ENCODE peak calls at places on chromosomes 13 and 19, in ten cellular contexts. D is lung, O is tibial nerve, R is PC-3, S is thoracic aorta, V is ascending aorta, P is left ventricle myocardium inferior, T is SK-N-SH, C is upper lobe of right lung, K is heart left ventricle. A is an unnamed sample. For H3K4me1, the result is how much of the 10 kb centered on the place peaks cover.

GRCh38 chr13:50082426-50083283 is 67.4 kb downstream of the KCNRG start:
- DNase-seq in D (peak), O (peak), R (peak), S (no peak), V (no peak), P (peak), T (peak), C (peak), K (peak), A (peak)

GRCh38 chr13:98345103-98345899 is 168.2 kb upstream of the RNF113B start:
- DNase-seq in D (no peak), O (no peak), R (no peak), S (no peak), V (no peak), P (no peak), T (peak), C (no peak), K (no peak), A (no peak)

GRCh38 chr13:50594276-50594970 is 249.1 kb downstream of the DLEU7 start:
- DNase-seq in D (no peak), O (no peak), R (no peak), S (no peak), V (no peak), P (no peak), T (peak), C (no peak), K (no peak), A (no peak)

GRCh38 chr13:76725211-76725610 is 161.0 kb downstream of the KCTD12 start:
- DNase-seq in D (no peak), O (no peak), R (no peak), S (no peak), V (no peak), P (no peak), T (no peak), C (no peak), K (no peak), A (no peak)

GRCh38 chr13:46996316-46996715 is 99.5 kb upstream of the HTR2A start:
- DNase-seq in D (no peak), O (no peak), R (no peak), S (no peak), V (no peak), P (no peak), T (no peak), C (no peak), K (no peak), A (no peak)

GRCh38 chr19:14383898-14384669 is 2.8 kb downstream of the ADGRE5 start:
- DNase-seq in D (peak), O (no peak), R (peak), S (no peak), V (no peak), P (no peak), T (no peak), C (no peak), K (no peak), A (peak)

GRCh38 chr19:2167896-2168618 is 4.3 kb downstream of the DOT1L start:
- DNase-seq in D (peak), O (no peak), R (peak), S (peak), V (peak), P (peak), T (no peak), C (peak), K (peak), A (peak)

GRCh38 chr19:44912854-44913253 is 1.6 kb upstream of the APOC1 start:
- DNase-seq in D (no peak), O (no peak), R (no peak), S (no peak), V (peak), P (no peak), T (no peak), C (peak), K (no peak), A (peak)

GRCh38 chr19:52369463-52370340 is at the start of gene ZNF880:
- DNase-seq in D (peak), O (peak), R (peak), S (peak), V (peak), P (peak), T (peak), C (peak), K (peak), A (peak)

GRCh38 chr19:15332311-15332996 is at the start of gene BRD4:
- DNase-seq in D (peak), O (peak), R (peak), S (no peak), V (no peak), P (peak), T (peak), C (peak), K (peak), A (peak)

GRCh38 chr13:28621439-28621838 is 37.5 kb upstream of the POMP start:
- DNase-seq in D (no peak), O (no peak), R (no peak), S (no peak), V (no peak), P (no peak), T (no peak), C (no peak), K (no peak), A (no peak)

GRCh38 chr19:6480843-6481415 is 658 bp downstream of the DENND1C start:
- DNase-seq in D (no peak), O (no peak), R (no peak), S (no peak), V (no peak), P (no peak), T (no peak), C (no peak), K (no peak), A (no peak)

GRCh38 chr19:36152061-36152885 is at the start of gene COX7A1:
- DNase-seq in D (no peak), O (peak), R (no peak), S (no peak), V (peak), P (peak), T (no peak), C (peak), K (peak), A (peak)

GRCh38 chr19:2059422-2060201 is 8.6 kb upstream of the MKNK2 start:
- DNase-seq in D (peak), O (peak), R (peak), S (no peak), V (peak), P (no peak), T (peak), C (peak), K (no peak), A (peak)

GRCh38 chr19:938233-938923 is 12.5 kb downstream of the ARID3A start:
- DNase-seq in D (no peak), O (no peak), R (no peak), S (no peak), V (no peak), P (no peak), T (no peak), C (no peak), K (no peak), A (no peak)

GRCh38 chr19:42426643-42427042 is 545 bp downstream of the LIPE start:
- DNase-seq in D (no peak), O (no peak), R (no peak), S (no peak), V (no peak), P (no peak), T (no peak), C (peak), K (no peak), A (no peak)

GRCh38 chr19:790971-791604 is 6.2 kb upstream of the PTBP1 start:
- DNase-seq in D (no peak), O (no peak), R (no peak), S (no peak), V (no peak), P (no peak), T (no peak), C (no peak), K (no peak), A (no peak)

GRCh38 chr19:13817615-13818371 is 22.6 kb downstream of the ZSWIM4 start:
- DNase-seq in D (peak), O (no peak), R (no peak), S (no peak), V (no peak), P (no peak), T (no peak), C (peak), K (no peak), A (no peak)

GRCh38 chr19:13920940-13921744 is 15.1 kb downstream of the CC2D1A start:
- DNase-seq in D (peak), O (no peak), R (peak), S (no peak), V (no peak), P (no peak), T (peak), C (no peak), K (no peak), A (no peak)

GRCh38 chr19:38434549-38435051 is 1.1 kb downstream of the RYR1 start:
- DNase-seq in D (no peak), O (no peak), R (no peak), S (no peak), V (no peak), P (peak), T (no peak), C (no peak), K (peak), A (no peak)

GRCh38 chr13:106440846-106441245 is 94.6 kb downstream of the EFNB2 start:
- DNase-seq in D (no peak), O (no peak), R (no peak), S (no peak), V (no peak), P (no peak), T (no peak), C (no peak), K (no peak), A (no peak)

GRCh38 chr19:6362351-6362801 is 1.0 kb downstream of the CLPP start:
- DNase-seq in D (no peak), O (no peak), R (no peak), S (no peak), V (no peak), P (no peak), T (no peak), C (no peak), K (no peak), A (no peak)

GRCh38 chr13:110506859-110507566 is 54.5 kb downstream of the RAB20 start:
- DNase-seq in D (peak), O (peak), R (peak), S (no peak), V (no peak), P (peak), T (no peak), C (peak), K (peak), A (peak)

GRCh38 chr13:41137951-41138350 is 5.3 kb upstream of the KBTBD6 start:
- DNase-seq in D (no peak), O (no peak), R (peak), S (no peak), V (no peak), P (no peak), T (no peak), C (no peak), K (no peak), A (no peak)

GRCh38 chr19:12580180-12580694 is 29.0 kb upstream of the ZNF564 start:
- DNase-seq in D (no peak), O (no peak), R (peak), S (no peak), V (no peak), P (no peak), T (no peak), C (no peak), K (no peak), A (no peak)

GRCh38 chr13:97493471-97493870 is 59.5 kb downstream of the RAP2A start:
- DNase-seq in D (no peak), O (no peak), R (peak), S (no peak), V (no peak), P (no peak), T (no peak), C (no peak), K (no peak), A (no peak)

GRCh38 chr13:102873653-102874052 is 27.8 kb downstream of the ERCC5 start:
- DNase-seq in D (no peak), O (no peak), R (peak), S (no peak), V (no peak), P (no peak), T (no peak), C (no peak), K (no peak), A (no peak)

GRCh38 chr13:95195146-95195545 is 106.1 kb downstream of the ABCC4 start:
- DNase-seq in D (no peak), O (no peak), R (no peak), S (no peak), V (no peak), P (no peak), T (no peak), C (no peak), K (no peak), A (no peak)

GRCh38 chr13:31587696-31588266 is 151.5 kb upstream of the RXFP2 start:
- DNase-seq in D (no peak), O (no peak), R (no peak), S (no peak), V (no peak), P (no peak), T (no peak), C (no peak), K (no peak), A (no peak)

GRCh38 chr13:113917523-113918371 is 53.9 kb upstream of the GAS6 start:
- DNase-seq in D (peak), O (no peak), R (no peak), S (no peak), V (no peak), P (no peak), T (no peak), C (no peak), K (no peak), A (no peak)

GRCh38 chr19:2549701-2550191 is 73.8 kb downstream of the GADD45B start:
- DNase-seq in D (peak), O (peak), R (peak), S (no peak), V (peak), P (peak), T (no peak), C (peak), K (peak), A (peak)

GRCh38 chr13:111565400-111565799 is 245.0 kb downstream of the TEX29 start:
- DNase-seq in D (no peak), O (no peak), R (no peak), S (no peak), V (no peak), P (no peak), T (no peak), C (peak), K (no peak), A (no peak)

GRCh38 chr19:38095411-38096308 is 128.4 kb downstream of the DPF1 start:
- DNase-seq in D (peak), O (peak), R (peak), S (peak), V (peak), P (peak), T (peak), C (peak), K (peak), A (no peak)

GRCh38 chr19:35736913-35737886 is 5.1 kb downstream of the IGFLR1 start:
- DNase-seq in D (no peak), O (no peak), R (peak), S (no peak), V (no peak), P (no peak), T (no peak), C (no peak), K (no peak), A (no peak)

GRCh38 chr13:109835321-109835720 is 48.9 kb upstream of the IRS2 start:
- DNase-seq in D (no peak), O (no peak), R (no peak), S (no peak), V (no peak), P (no peak), T (no peak), C (no peak), K (no peak), A (no peak)

GRCh38 chr19:10625003-10625761 is at the start of gene SLC44A2:
- DNase-seq in D (peak), O (peak), R (peak), S (no peak), V (no peak), P (peak), T (peak), C (peak), K (peak), A (peak)

GRCh38 chr19:58117841-58118575 is 20.0 kb upstream of the ZSCAN18 start:
- DNase-seq in D (no peak), O (no peak), R (no peak), S (no peak), V (no peak), P (no peak), T (peak), C (no peak), K (peak), A (no peak)
- H3K4me1 ChIP-seq in D (under half), O (under half), R (under half), S (under half), V (under half), P (under half), T (under half), C (under half), K (under half), A (under half)

GRCh38 chr13:101523732-101524131 is 71.3 kb downstream of the ITGBL1 start:
- DNase-seq in D (no peak), O (no peak), R (peak), S (peak), V (peak), P (no peak), T (no peak), C (no peak), K (no peak), A (no peak)
- H3K4me1 ChIP-seq in D (under half), O (under half), R (under half), S (half or more), V (under half), P (under half), T (under half), C (under half), K (under half), A (under half)

GRCh38 chr19:40598918-40599307 is 2.3 kb upstream of the LTBP4 start:
- DNase-seq in D (no peak), O (no peak), R (no peak), S (no peak), V (no peak), P (no peak), T (no peak), C (no peak), K (no peak), A (no peak)
- H3K4me1 ChIP-seq in D (under half), O (half or more), R (under half), S (under half), V (half or more), P (half or more), T (under half), C (under half), K (half or more), A (half or more)

GRCh38 chr13:93316848-93317247 is 90.2 kb downstream of the GPC6 start:
- DNase-seq in D (no peak), O (no peak), R (no peak), S (no peak), V (no peak), P (no peak), T (no peak), C (no peak), K (no peak), A (no peak)

GRCh38 chr13:93320942-93321341 is 94.3 kb downstream of the GPC6 start:
- DNase-seq in D (no peak), O (no peak), R (no peak), S (no peak), V (no peak), P (no peak), T (no peak), C (no peak), K (no peak), A (no peak)

DNA sequence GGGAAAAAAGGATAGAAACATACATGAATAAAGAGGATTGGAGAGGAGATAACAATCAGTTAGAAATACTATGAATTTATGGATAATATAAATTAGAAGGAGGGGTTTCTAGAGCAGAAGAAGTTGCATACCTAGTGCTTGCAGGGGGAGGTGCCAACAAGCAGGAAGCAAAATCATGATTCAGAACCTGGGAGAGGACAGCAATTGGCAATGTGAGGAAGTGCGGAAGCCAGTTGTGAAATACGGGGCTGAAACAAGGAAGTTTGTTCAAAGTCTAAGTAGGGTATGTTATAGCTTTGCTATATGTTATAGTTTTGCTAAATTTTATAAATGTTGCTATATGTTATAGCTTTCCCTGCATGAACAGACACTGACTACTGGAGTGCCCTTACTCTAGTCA is 91.9 kb downstream of the GPC6 start:
- DNase-seq in D (no peak), O (no peak), R (peak), S (no peak), V (no peak), P (no peak), T (no peak), C (no peak), K (no peak), A (no peak)
- H3K4me1 ChIP-seq in D (under half), O (under half), R (under half), S (under half), V (under half), P (under half), T (under half), C (under half), K (under half), A (under half)

GRCh38 chr19:28292822-28293500 is 920.0 kb downstream of the UQCRFS1 start:
- DNase-seq in D (no peak), O (no peak), R (no peak), S (no peak), V (no peak), P (no peak), T (peak), C (no peak), K (no peak), A (no peak)
- H3K4me1 ChIP-seq in D (under half), O (under half), R (under half), S (under half), V (under half), P (under half), T (under half), C (under half), K (under half), A (under half)

A was measured in sigmoid colon.